ENCODE peak calls at places on chromosomes 5 and 9, in six cellular contexts. N is foreskin fibroblast; A is SIG-M5; L is endothelial cell; K is pulmonary artery endothelial cell; R is activated naive CD8-positive, alpha-beta T cell treated with anti-CD3 and anti-CD28 coated beads, Interleukin-2, amount 50 U/mL, for 24 hours. H is an unnamed sample.

GRCh38 chr5:8773091-8773615 is 772.7 kb downstream of the SEMA5A start:
- DNase-seq in N (no peak), A (no peak), L (no peak), K (no peak), R (no peak), H (no peak)

GRCh38 chr5:137815202-137815990 is 52.3 kb upstream of the MYOT start:
- DNase-seq in N (no peak), A (no peak), L (no peak), K (no peak), R (no peak), H (no peak)

GRCh38 chr5:14156611-14157493 is 13.7 kb downstream of the TRIO start:
- DNase-seq in N (peak), A (no peak), L (no peak), K (peak), R (no peak), H (peak)

GRCh38 chr9:79104216-79104615 is 467.5 kb upstream of the TLE4 start:
- DNase-seq in N (no peak), A (no peak), L (no peak), K (no peak), R (no peak), H (no peak)

GRCh38 chr5:87120518-87121314 is 147.0 kb upstream of the RASA1 start:
- DNase-seq in N (peak), A (no peak), L (no peak), K (peak), R (no peak), H (no peak)

GRCh38 chr5:134226441-134227192 is 744 bp upstream of the PPP2CA start:
- DNase-seq in N (no peak), A (no peak), L (no peak), K (no peak), R (no peak), H (no peak)

GRCh38 chr5:83323557-83323956 is 148.0 kb upstream of the VCAN start:
- DNase-seq in N (no peak), A (no peak), L (no peak), K (no peak), R (no peak), H (no peak)

GRCh38 chr5:44663991-44664710 is 144.6 kb upstream of the MRPS30 start:
- DNase-seq in N (no peak), A (no peak), L (no peak), K (no peak), R (no peak), H (no peak)

GRCh38 chr5:67199859-67200258 is 3.3 kb upstream of the CD180 start:
- DNase-seq in N (no peak), A (no peak), L (no peak), K (no peak), R (no peak), H (no peak)

GRCh38 chr9:114157516-114158176 is 2.3 kb downstream of the COL27A1 start:
- DNase-seq in N (no peak), A (no peak), L (no peak), K (no peak), R (no peak), H (no peak)

GRCh38 chr5:98899456-98899855 is 29.4 kb downstream of the CHD1 start:
- DNase-seq in N (no peak), A (no peak), L (no peak), K (no peak), R (no peak), H (no peak)

GRCh38 chr9:131590907-131591844 is 45.9 kb downstream of the PRRT1B start:
- DNase-seq in N (peak), A (no peak), L (peak), K (peak), R (peak), H (peak)

GRCh38 chr5:134063421-134063820 is 51.1 kb upstream of the TCF7 start:
- DNase-seq in N (no peak), A (no peak), L (no peak), K (no peak), R (no peak), H (no peak)

GRCh38 chr5:91438871-91439270 is 55.8 kb upstream of the ARRDC3 start:
- DNase-seq in N (no peak), A (no peak), L (no peak), K (no peak), R (no peak), H (no peak)

GRCh38 chr5:143922718-143923117 is 110.8 kb downstream of the HMHB1 start:
- DNase-seq in N (peak), A (no peak), L (no peak), K (peak), R (no peak), H (no peak)